ENCODE peak calls at places on chromosomes 6 and 20, in ten cellular contexts. K is neural progenitor cell, X is lower lobe of right lung, H is fibroblast of lung, Z is suprapubic skin, G is choroid plexus epithelial cell, N is HCT116, R is Peyer's patch, I is adipocyte, O is ascending aorta. Q is an unnamed sample.

GRCh38 chr6:3328796-3329195 is 70.0 kb downstream of the PSMG4 start:
- DNase-seq in N (no peak), G (no peak), Z (no peak), I (no peak), R (no peak), K (no peak), H (no peak), O (no peak), X (no peak), Q (no peak)

GRCh38 chr6:20366082-20366834 is 35.4 kb upstream of the E2F3 start:
- DNase-seq in G (no peak), O (no peak), N (no peak), I (no peak), X (no peak), H (no peak), R (no peak), Z (no peak), K (no peak), Q (no peak)

GRCh38 chr20:776165-776564 is 7.9 kb upstream of the SLC52A3 start:
- DNase-seq in O (no peak), H (no peak), I (no peak), R (no peak), K (no peak), G (no peak), N (no peak), X (no peak), Z (no peak), Q (no peak)

GRCh38 chr20:1127840-1128239 is 9.4 kb downstream of the PSMF1 start:
- DNase-seq in Z (no peak), O (no peak), I (no peak), R (no peak), K (no peak), H (no peak), N (no peak), X (no peak), G (no peak), Q (no peak)

GRCh38 chr20:33653900-33654596 is 8.1 kb upstream of the C20orf144 start:
- DNase-seq in K (no peak), X (peak; percentile 80), N (no peak), I (no peak), O (no peak), Z (no peak), H (no peak), G (no peak), R (peak; percentile 94), Q (no peak)

GRCh38 chr6:35722121-35722761 is 14.6 kb upstream of the ARMC12 start:
- DNase-seq in O (no peak), G (peak; percentile 80), N (no peak), I (no peak), H (peak; percentile 41), K (no peak), Z (no peak), X (no peak), R (peak; percentile 86), Q (peak; percentile 37)

GRCh38 chr6:170376386-170377084 is 70.0 kb downstream of the FAM120B start:
- DNase-seq in K (no peak), G (no peak), Z (no peak), R (no peak), X (no peak), H (no peak), N (no peak), O (no peak), I (no peak), Q (no peak)

GRCh38 chr20:4064118-4064962 is 49.0 kb upstream of the RNF24 start:
- DNase-seq in K (peak; percentile 20), Z (peak; percentile 90), X (peak; percentile 88), I (peak; percentile 89), G (peak; percentile 91), H (peak; percentile 97), N (peak; percentile 10), R (peak; percentile 84), O (peak; percentile 87), Q (peak; percentile 99)

GRCh38 chr6:43517503-43518357 is 841 bp downstream of the POLR1C start:
- DNase-seq in K (no peak), R (no peak), N (no peak), H (no peak), O (no peak), Z (no peak), G (no peak), X (no peak), I (no peak), Q (peak; percentile 42)

GRCh38 chr20:49701916-49702315 is 11.8 kb downstream of the B4GALT5 start:
- DNase-seq in G (no peak), R (no peak), O (no peak), N (no peak), I (no peak), X (no peak), H (no peak), K (no peak), Z (no peak), Q (no peak)

GRCh38 chr6:158143700-158144099 is 24.4 kb downstream of the SERAC1 start:
- DNase-seq in R (no peak), H (peak; percentile 42), Z (no peak), K (peak; percentile 41), O (no peak), N (no peak), I (peak; percentile 29), G (peak; percentile 56), X (no peak), Q (peak; percentile 49)

GRCh38 chr6:109979033-109979921 is 1.2 kb downstream of the GPR6 start:
- DNase-seq in K (peak; percentile 55), N (no peak), Z (no peak), H (no peak), G (no peak), O (no peak), I (no peak), R (no peak), X (no peak), Q (no peak)

GRCh38 chr6:44954281-44954680 is 373.8 kb upstream of the RUNX2 start:
- DNase-seq in N (no peak), R (no peak), X (no peak), O (no peak), K (no peak), G (no peak), I (no peak), Z (no peak), H (no peak), Q (no peak)

GRCh38 chr20:21511850-21512633 is 1.8 kb downstream of the NKX2-2 start:
- DNase-seq in N (no peak), O (no peak), G (no peak), K (peak; percentile 74), H (no peak), Z (no peak), I (no peak), R (no peak), X (peak; percentile 45), Q (no peak)

GRCh38 chr6:74431873-74432272 is 735.9 kb downstream of the CD109 start:
- DNase-seq in Z (no peak), R (no peak), X (no peak), H (no peak), I (no peak), N (no peak), O (no peak), K (no peak), G (no peak), Q (peak; percentile 57)

GRCh38 chr20:11814276-11814675 is 103.4 kb upstream of the BTBD3 start:
- DNase-seq in I (peak; percentile 30), X (no peak), N (no peak), K (no peak), G (peak; percentile 78), O (no peak), H (peak; percentile 9), Z (no peak), R (no peak), Q (peak; percentile 79)

GRCh38 chr20:16051968-16052367 is 521.3 kb downstream of the KIF16B start:
- DNase-seq in I (no peak), O (no peak), H (no peak), Z (no peak), K (no peak), R (no peak), N (no peak), X (no peak), G (no peak), Q (no peak)
- H3K4me3 ChIP-seq in I (no peak overlapping the region), O (no peak overlapping the region), H (no peak overlapping the region), Z (no peak overlapping the region), K (no peak overlapping the region), R (no peak overlapping the region), N (no peak overlapping the region), X (no peak overlapping the region), G (no peak overlapping the region), Q (no peak overlapping the region)

GRCh38 chr20:62569615-62570014 is 72.7 kb upstream of the SLCO4A1 start:
- DNase-seq in H (no peak), N (no peak), O (no peak), I (no peak), G (no peak), K (no peak), R (no peak), Z (no peak), X (no peak), Q (no peak)
- H3K4me3 ChIP-seq in H (no peak overlapping the region), N (no peak overlapping the region), O (no peak overlapping the region), I (no peak overlapping the region), G (no peak overlapping the region), K (no peak overlapping the region), R (no peak overlapping the region), Z (no peak overlapping the region), X (no peak overlapping the region), Q (no peak overlapping the region)

DNA sequence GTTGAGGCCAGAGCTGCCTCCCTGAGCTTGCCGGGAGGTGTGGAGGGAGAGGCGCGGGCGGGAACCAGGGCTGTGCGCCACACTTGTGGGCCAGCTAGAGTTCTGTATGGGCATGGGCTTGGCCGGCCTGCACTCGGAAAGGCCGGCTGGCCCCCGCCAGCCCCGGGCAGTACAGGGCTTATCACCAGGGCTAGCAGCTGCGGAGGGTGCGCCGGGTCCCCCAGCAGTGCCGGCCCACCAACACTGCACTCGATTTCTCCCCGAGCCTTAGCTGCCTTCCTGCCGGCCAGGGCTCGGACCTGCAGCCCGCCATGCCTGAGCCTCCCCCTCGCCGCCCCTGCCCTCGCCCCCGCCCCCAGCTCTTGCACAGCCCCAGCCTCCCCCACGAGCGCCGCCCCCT is 472.7 kb downstream of the TFAP2A start:
- DNase-seq in G (no peak), X (no peak), N (no peak), H (no peak), Z (no peak), O (no peak), R (no peak), I (no peak), K (no peak), Q (no peak)
- H3K4me3 ChIP-seq in G (no peak overlapping the region), X (no peak overlapping the region), N (no peak overlapping the region), H (no peak overlapping the region), Z (no peak overlapping the region), O (no peak overlapping the region), R (no peak overlapping the region), I (no peak overlapping the region), K (no peak overlapping the region), Q (no peak overlapping the region)

DNA sequence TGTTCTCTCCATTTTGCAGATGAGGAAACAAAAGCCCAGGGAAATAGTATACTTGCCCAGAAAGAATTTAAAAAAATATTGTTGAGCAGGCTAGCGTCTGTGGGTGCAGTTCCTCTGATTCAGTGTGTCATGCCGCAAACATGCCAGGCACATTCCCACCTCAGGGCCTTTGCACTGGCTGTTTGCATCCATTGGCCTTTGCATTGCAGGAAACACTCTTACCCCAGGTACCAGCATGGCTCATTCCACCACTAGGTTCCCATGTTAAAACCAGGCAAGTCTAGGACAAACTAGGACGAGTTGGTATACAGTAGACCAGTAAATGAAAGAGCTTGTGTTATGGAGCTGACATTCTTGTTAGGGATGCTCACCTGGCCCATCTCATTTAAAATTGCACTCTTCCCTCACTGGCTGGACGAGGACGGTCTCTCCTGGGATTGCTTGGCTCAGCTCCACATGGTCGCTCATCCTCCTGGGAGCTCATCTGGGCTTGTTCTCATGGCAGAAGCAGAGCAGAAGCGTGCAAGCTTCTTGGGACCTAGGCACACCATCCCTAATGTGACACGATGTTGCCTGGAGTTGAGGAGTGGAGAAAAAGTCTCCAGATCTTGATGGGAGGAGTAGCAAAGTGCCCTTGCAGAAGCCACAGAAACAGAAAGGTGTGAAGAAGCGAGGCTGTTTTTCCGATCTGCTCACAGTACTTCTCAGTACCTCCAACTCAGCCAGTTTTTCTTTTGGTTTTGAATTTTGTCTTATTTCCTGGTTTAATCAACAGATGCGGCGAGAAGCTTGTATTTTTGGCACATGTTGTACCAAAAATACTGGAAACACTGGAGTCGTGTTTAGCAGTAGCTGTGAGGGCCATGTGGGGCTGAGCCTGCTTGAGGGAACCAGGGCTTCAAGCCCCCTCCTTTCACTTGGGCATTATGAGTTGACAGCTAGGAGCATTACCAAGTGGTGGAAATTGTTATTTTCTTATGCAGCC is 13.9 kb downstream of the ZNF831 start:
- DNase-seq in H (no peak), R (no peak), O (no peak), X (no peak), I (no peak), N (no peak), G (no peak), Z (no peak), K (no peak), Q (no peak)
- H3K4me3 ChIP-seq in H (no peak overlapping the region), R (no peak overlapping the region), O (no peak overlapping the region), X (no peak overlapping the region), I (no peak overlapping the region), N (no peak overlapping the region), G (no peak overlapping the region), Z (no peak overlapping the region), K (no peak overlapping the region), Q (no peak overlapping the region)

Q was measured in fibroblast of mammary gland.